ENCODE peak calls at places on chromosomes 4 and X, in six cellular contexts. One of them, this sample, is unnamed.

GRCh38 chr4:103085555-103086196 is 9.1 kb upstream of the SLC9B2 start:
- DNase-seq in sigmoid colon: no peak
- DNase-seq in NB4: no peak
- DNase-seq in ovary: no peak
- DNase-seq in heart left ventricle: no peak
- DNase-seq in prostate gland: no peak
- DNase-seq in this sample: no peak

GRCh38 chr4:8353158-8353495 is 83.6 kb downstream of the HTRA3 start:
- DNase-seq in sigmoid colon: peak; percentile 46
- DNase-seq in NB4: no peak
- DNase-seq in ovary: no peak
- DNase-seq in heart left ventricle: no peak
- DNase-seq in prostate gland: no peak
- DNase-seq in this sample: no peak

GRCh38 chrX:15114865-15115566 is 154.9 kb downstream of the ASB9 start:
- DNase-seq in sigmoid colon: no peak
- DNase-seq in NB4: no peak
- DNase-seq in ovary: no peak
- DNase-seq in heart left ventricle: no peak
- DNase-seq in prostate gland: no peak
- DNase-seq in this sample: no peak

GRCh38 chr4:82710202-82710929 is 88.2 kb downstream of the SCD5 start:
- DNase-seq in sigmoid colon: no peak
- DNase-seq in NB4: no peak
- DNase-seq in ovary: no peak
- DNase-seq in heart left ventricle: no peak
- DNase-seq in prostate gland: no peak
- DNase-seq in this sample: no peak

GRCh38 chr4:181684310-181684709 is 558.9 kb upstream of the TENM3 start:
- DNase-seq in sigmoid colon: no peak
- DNase-seq in NB4: no peak
- DNase-seq in ovary: no peak
- DNase-seq in heart left ventricle: no peak
- DNase-seq in prostate gland: no peak
- DNase-seq in this sample: no peak

GRCh38 chrX:155535866-155536265 is 76.9 kb downstream of the TMLHE start:
- DNase-seq in sigmoid colon: no peak
- DNase-seq in NB4: no peak
- DNase-seq in ovary: no peak
- DNase-seq in heart left ventricle: no peak
- DNase-seq in prostate gland: no peak
- DNase-seq in this sample: no peak

GRCh38 chr4:985123-985830 is 1.6 kb upstream of the IDUA start:
- DNase-seq in sigmoid colon: no peak
- DNase-seq in NB4: peak; percentile 60
- DNase-seq in ovary: no peak
- DNase-seq in heart left ventricle: peak; percentile 82
- DNase-seq in prostate gland: peak; percentile 76
- DNase-seq in this sample: no peak

GRCh38 chrX:29487214-29487613 is 728.1 kb upstream of the MAGEB2 start:
- DNase-seq in sigmoid colon: no peak
- DNase-seq in NB4: no peak
- DNase-seq in ovary: no peak
- DNase-seq in heart left ventricle: no peak
- DNase-seq in prostate gland: no peak
- DNase-seq in this sample: no peak

GRCh38 chrX:5681159-5681558 is 547.5 kb downstream of the NLGN4X start:
- DNase-seq in sigmoid colon: no peak
- DNase-seq in NB4: peak; percentile 39
- DNase-seq in ovary: no peak
- DNase-seq in heart left ventricle: no peak
- DNase-seq in prostate gland: no peak
- DNase-seq in this sample: no peak

GRCh38 chrX:45801554-45801953 is 600.9 kb upstream of the DIPK2B start:
- DNase-seq in sigmoid colon: no peak
- DNase-seq in NB4: peak; percentile 66
- DNase-seq in ovary: no peak
- DNase-seq in heart left ventricle: no peak
- DNase-seq in prostate gland: no peak
- DNase-seq in this sample: no peak

GRCh38 chrX:27276751-27277150 is 186.4 kb downstream of the PPP4R3C start:
- DNase-seq in sigmoid colon: no peak
- DNase-seq in NB4: no peak
- DNase-seq in ovary: no peak
- DNase-seq in heart left ventricle: no peak
- DNase-seq in prostate gland: no peak
- DNase-seq in this sample: no peak

GRCh38 chrX:101407167-101407747 is 468 bp downstream of the GLA start:
- DNase-seq in sigmoid colon: no peak
- DNase-seq in NB4: peak; percentile 64
- DNase-seq in ovary: no peak
- DNase-seq in heart left ventricle: no peak
- DNase-seq in prostate gland: no peak
- DNase-seq in this sample: no peak

GRCh38 chr4:89539797-89540711 is 232.5 kb upstream of the GPRIN3 start:
- DNase-seq in sigmoid colon: no peak
- DNase-seq in NB4: no peak
- DNase-seq in ovary: no peak
- DNase-seq in heart left ventricle: no peak
- DNase-seq in prostate gland: no peak
- DNase-seq in this sample: no peak

GRCh38 chrX:15815779-15816452 is 25.6 kb downstream of the ZRSR2 start:
- DNase-seq in sigmoid colon: no peak
- DNase-seq in NB4: peak; percentile 72
- DNase-seq in ovary: no peak
- DNase-seq in heart left ventricle: no peak
- DNase-seq in prostate gland: no peak
- DNase-seq in this sample: no peak

GRCh38 chr4:131644619-131645018 is 1504.5 kb upstream of the PCDH10 start:
- DNase-seq in sigmoid colon: no peak
- DNase-seq in NB4: no peak
- DNase-seq in ovary: no peak
- DNase-seq in heart left ventricle: no peak
- DNase-seq in prostate gland: no peak
- DNase-seq in this sample: no peak

GRCh38 chr4:182339246-182339645 is 96.0 kb downstream of the TENM3 start:
- DNase-seq in sigmoid colon: no peak
- DNase-seq in NB4: no peak
- DNase-seq in ovary: no peak
- DNase-seq in heart left ventricle: no peak
- DNase-seq in prostate gland: no peak
- DNase-seq in this sample: no peak

GRCh38 chr4:163484906-163485305 is 9.6 kb upstream of the TMA16 start:
- DNase-seq in sigmoid colon: no peak
- DNase-seq in NB4: peak; percentile 67
- DNase-seq in ovary: no peak
- DNase-seq in heart left ventricle: no peak
- DNase-seq in prostate gland: no peak
- DNase-seq in this sample: no peak

GRCh38 chr4:6491235-6491634 is 18.8 kb upstream of the PPP2R2C start:
- DNase-seq in sigmoid colon: no peak
- DNase-seq in NB4: no peak
- DNase-seq in ovary: no peak
- DNase-seq in heart left ventricle: no peak
- DNase-seq in prostate gland: no peak
- DNase-seq in this sample: no peak

GRCh38 chr4:173212379-173212778 is 43.8 kb downstream of the GALNT7 start:
- DNase-seq in sigmoid colon: no peak
- DNase-seq in NB4: no peak
- DNase-seq in ovary: no peak
- DNase-seq in heart left ventricle: no peak
- DNase-seq in prostate gland: no peak
- DNase-seq in this sample: no peak

GRCh38 chr4:7485096-7485495 is 50.4 kb upstream of the PSAPL1 start:
- DNase-seq in sigmoid colon: no peak
- DNase-seq in NB4: no peak
- DNase-seq in ovary: no peak
- DNase-seq in heart left ventricle: no peak
- DNase-seq in prostate gland: no peak
- DNase-seq in this sample: no peak

GRCh38 chr4:85842540-85842939 is 367.6 kb downstream of the ARHGAP24 start:
- DNase-seq in sigmoid colon: no peak
- DNase-seq in NB4: peak; percentile 54
- DNase-seq in ovary: no peak
- DNase-seq in heart left ventricle: no peak
- DNase-seq in prostate gland: no peak
- DNase-seq in this sample: no peak

GRCh38 chr4:82905205-82905604 is 4.7 kb downstream of the THAP9 start:
- DNase-seq in sigmoid colon: no peak
- DNase-seq in NB4: peak; percentile 41
- DNase-seq in ovary: no peak
- DNase-seq in heart left ventricle: no peak
- DNase-seq in prostate gland: no peak
- DNase-seq in this sample: no peak

GRCh38 chr4:173214661-173215060 is 46.0 kb downstream of the GALNT7 start:
- DNase-seq in sigmoid colon: no peak
- DNase-seq in NB4: no peak
- DNase-seq in ovary: no peak
- DNase-seq in heart left ventricle: no peak
- DNase-seq in prostate gland: peak; percentile 60
- DNase-seq in this sample: no peak

GRCh38 chr4:40665844-40666243 is 36.2 kb upstream of the RBM47 start:
- DNase-seq in sigmoid colon: no peak
- DNase-seq in NB4: no peak
- DNase-seq in ovary: no peak
- DNase-seq in heart left ventricle: no peak
- DNase-seq in prostate gland: no peak
- DNase-seq in this sample: no peak
- H3K4me3 ChIP-seq in sigmoid colon: no peak overlapping the region
- H3K4me3 ChIP-seq in NB4: no peak overlapping the region
- H3K4me3 ChIP-seq in ovary: no peak overlapping the region
- H3K4me3 ChIP-seq in heart left ventricle: no peak overlapping the region
- H3K4me3 ChIP-seq in prostate gland: no peak overlapping the region
- H3K4me3 ChIP-seq in this sample: no peak overlapping the region

DNA sequence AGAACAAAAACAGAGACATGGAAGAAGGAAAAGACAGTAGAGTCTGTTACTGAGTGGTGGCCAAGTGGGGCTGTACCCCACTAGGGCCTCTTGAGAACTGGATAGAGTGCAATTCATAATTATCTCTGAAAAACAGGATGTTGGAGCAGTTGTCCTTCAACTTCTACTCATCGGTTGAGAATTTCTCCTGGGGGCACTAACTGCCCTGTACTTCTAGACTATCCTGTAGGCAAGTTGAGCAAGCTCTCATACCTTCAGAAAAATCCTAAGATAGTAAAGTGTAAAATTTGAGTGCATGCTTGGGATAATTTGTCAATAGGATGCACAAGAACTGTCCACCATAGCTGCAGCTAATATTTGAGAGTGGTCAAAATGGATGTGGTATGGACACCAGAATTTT is 179.7 kb upstream of the CNKSR2 start:
- DNase-seq in sigmoid colon: no peak
- DNase-seq in NB4: no peak
- DNase-seq in ovary: no peak
- DNase-seq in heart left ventricle: no peak
- DNase-seq in prostate gland: no peak
- DNase-seq in this sample: no peak
- TF ChIP-seq POLR2A in sigmoid colon: no peak
- TF ChIP-seq POLR2A in NB4: no peak
- TF ChIP-seq POLR2A in ovary: no peak
- TF ChIP-seq POLR2A in heart left ventricle: no peak
- TF ChIP-seq POLR2A in prostate gland: no peak
- TF ChIP-seq POLR2A in this sample: no peak

GRCh38 chr4:23477905-23478304 is 411.9 kb downstream of the PPARGC1A start:
- DNase-seq in sigmoid colon: no peak
- DNase-seq in NB4: no peak
- DNase-seq in ovary: no peak
- DNase-seq in heart left ventricle: no peak
- DNase-seq in prostate gland: no peak
- DNase-seq in this sample: no peak
- H3K4me3 ChIP-seq in sigmoid colon: no peak overlapping the region
- H3K4me3 ChIP-seq in NB4: no peak overlapping the region
- H3K4me3 ChIP-seq in ovary: no peak overlapping the region
- H3K4me3 ChIP-seq in heart left ventricle: no peak overlapping the region
- H3K4me3 ChIP-seq in prostate gland: no peak overlapping the region
- H3K4me3 ChIP-seq in this sample: no peak overlapping the region

DNA sequence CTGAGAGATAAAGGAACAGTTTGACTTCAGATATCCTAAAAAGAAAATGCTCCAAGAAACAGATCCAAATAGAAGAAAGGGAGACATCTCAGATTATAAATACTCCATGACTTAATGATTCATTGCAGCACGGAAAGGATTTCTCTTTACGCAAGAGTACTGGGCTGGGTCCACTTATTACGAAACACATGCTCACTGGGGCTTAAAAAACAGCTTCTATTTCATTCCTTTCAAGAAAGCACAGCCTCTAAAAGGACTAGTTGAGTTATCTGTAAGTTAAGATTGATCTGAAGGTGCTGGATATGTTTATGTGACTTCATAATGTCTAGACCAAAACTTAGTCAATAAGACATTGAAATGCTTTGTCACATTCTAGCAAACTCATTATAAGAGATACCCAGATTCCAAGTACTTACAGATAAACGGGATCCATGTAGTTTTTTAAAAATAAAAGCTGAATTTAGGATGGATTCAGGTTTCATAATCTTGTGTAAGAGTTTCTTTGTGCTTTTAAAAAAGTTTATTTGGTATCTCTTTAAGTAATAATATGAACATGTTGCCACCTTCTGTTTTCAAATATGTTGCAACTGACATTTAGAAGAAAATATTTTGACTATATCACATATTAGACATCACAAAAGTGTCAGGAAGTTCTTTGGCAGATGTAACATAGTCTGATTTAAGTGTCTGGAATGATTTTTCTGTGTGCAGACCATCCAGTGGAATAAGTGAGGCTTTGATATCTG is 109.5 kb upstream of the MYOZ2 start:
- DNase-seq in sigmoid colon: peak; percentile 89
- DNase-seq in NB4: peak; percentile 83
- DNase-seq in ovary: peak; percentile 55
- DNase-seq in heart left ventricle: peak; percentile 52
- DNase-seq in prostate gland: peak; percentile 50
- DNase-seq in this sample: peak; percentile 81
- TF ChIP-seq POLR2A in sigmoid colon: no peak
- TF ChIP-seq POLR2A in NB4: no peak
- TF ChIP-seq POLR2A in ovary: peak; percentile 36
- TF ChIP-seq POLR2A in heart left ventricle: no peak
- TF ChIP-seq POLR2A in prostate gland: no peak
- TF ChIP-seq POLR2A in this sample: no peak

GRCh38 chr4:143353797-143354196 is 17.1 kb downstream of the GAB1 start:
- DNase-seq in sigmoid colon: no peak
- DNase-seq in NB4: no peak
- DNase-seq in ovary: no peak
- DNase-seq in heart left ventricle: no peak
- DNase-seq in prostate gland: no peak
- DNase-seq in this sample: no peak

GRCh38 chr4:143348233-143349077 is 11.8 kb downstream of the GAB1 start:
- DNase-seq in sigmoid colon: no peak
- DNase-seq in NB4: no peak
- DNase-seq in ovary: no peak
- DNase-seq in heart left ventricle: no peak
- DNase-seq in prostate gland: no peak
- DNase-seq in this sample: no peak

GRCh38 chr4:143352052-143352451 is 15.4 kb downstream of the GAB1 start:
- DNase-seq in sigmoid colon: no peak
- DNase-seq in NB4: no peak
- DNase-seq in ovary: no peak
- DNase-seq in heart left ventricle: no peak
- DNase-seq in prostate gland: no peak
- DNase-seq in this sample: no peak

GRCh38 chr4:143352720-143353119 is 16.0 kb downstream of the GAB1 start:
- DNase-seq in sigmoid colon: no peak
- DNase-seq in NB4: no peak
- DNase-seq in ovary: no peak
- DNase-seq in heart left ventricle: no peak
- DNase-seq in prostate gland: no peak
- DNase-seq in this sample: no peak

GRCh38 chr4:143351149-143351691 is 14.5 kb downstream of the GAB1 start:
- DNase-seq in sigmoid colon: no peak
- DNase-seq in NB4: no peak
- DNase-seq in ovary: no peak
- DNase-seq in heart left ventricle: no peak
- DNase-seq in prostate gland: no peak
- DNase-seq in this sample: no peak
- H3K4me3 ChIP-seq in sigmoid colon: no peak overlapping the region
- H3K4me3 ChIP-seq in NB4: no peak overlapping the region
- H3K4me3 ChIP-seq in ovary: no peak overlapping the region
- H3K4me3 ChIP-seq in heart left ventricle: peak overlapping the region; percentile 45
- H3K4me3 ChIP-seq in prostate gland: no peak overlapping the region
- H3K4me3 ChIP-seq in this sample: no peak overlapping the region